ENCODE peak calls at places on chromosomes 6 and 20, in six cellular contexts. L is adrenal gland, Q is OCI-LY7, H is A549, T is fibroblast of pulmonary artery, S is A673. G is an unnamed sample.

GRCh38 chr6:107103082-107103481 is 12.2 kb downstream of the BEND3 start:
- DNase-seq in Q (peak; percentile 34), T (no peak), H (no peak), L (no peak), S (no peak), G (no peak)

GRCh38 chr6:90676516-90676915 is 89.6 kb upstream of the MAP3K7 start:
- DNase-seq in T (no peak), Q (no peak), H (no peak), S (peak; percentile 34), L (no peak), G (no peak)

GRCh38 chr20:59776059-59776603 is 157.3 kb downstream of the SYCP2 start:
- DNase-seq in Q (no peak), L (no peak), S (no peak), H (no peak), T (no peak), G (no peak)

GRCh38 chr6:170255426-170256125 is 35.3 kb downstream of the DLL1 start:
- DNase-seq in Q (no peak), S (no peak), T (no peak), L (no peak), H (no peak), G (no peak)

GRCh38 chr6:134962421-134962820 is 12.5 kb upstream of the ALDH8A1 start:
- DNase-seq in T (no peak), S (no peak), Q (no peak), L (no peak), H (no peak), G (no peak)

GRCh38 chr6:52221302-52221701 is 23.0 kb downstream of the IL17F start:
- DNase-seq in H (no peak), T (no peak), L (no peak), Q (no peak), S (no peak), G (no peak)

GRCh38 chr6:16624631-16625299 is 136.5 kb downstream of the ATXN1 start:
- DNase-seq in H (no peak), S (no peak), L (no peak), Q (no peak), T (no peak), G (no peak)

GRCh38 chr6:5132741-5133140 is 47.6 kb downstream of the PPP1R3G start:
- DNase-seq in L (peak; percentile 59), S (peak; percentile 54), H (no peak), Q (peak; percentile 17), T (peak; percentile 99), G (peak; percentile 94)

GRCh38 chr20:57288676-57289075 is 22.2 kb upstream of the BMP7 start:
- DNase-seq in Q (no peak), L (no peak), S (no peak), H (no peak), T (no peak), G (no peak)

GRCh38 chr6:137266032-137266586 is 46.9 kb upstream of the IFNGR1 start:
- DNase-seq in T (peak; percentile 30), Q (no peak), L (no peak), S (no peak), H (no peak), G (no peak)

GRCh38 chr6:26140254-26140966 is 53.2 kb downstream of the HFE start:
- DNase-seq in S (no peak), T (no peak), Q (no peak), L (no peak), H (no peak), G (no peak)

GRCh38 chr6:157093555-157093954 is 229.8 kb downstream of the TMEM242 start:
- DNase-seq in Q (no peak), L (no peak), H (no peak), T (no peak), S (no peak), G (no peak)

GRCh38 chr20:62523473-62524203 is 47.8 kb upstream of the GATA5 start:
- DNase-seq in Q (no peak), T (no peak), S (no peak), H (no peak), L (no peak), G (no peak)

GRCh38 chr6:26272171-26272631 is 92.8 kb upstream of the BTN3A2 start:
- DNase-seq in Q (peak; percentile 86), H (no peak), S (peak; percentile 49), T (no peak), L (peak; percentile 59), G (no peak)

GRCh38 chr6:119562168-119562567 is 212.6 kb upstream of the MAN1A1 start:
- DNase-seq in H (no peak), Q (no peak), S (no peak), T (no peak), L (no peak), G (no peak)

GRCh38 chr20:4457566-4458543 is 263.9 kb upstream of the PRND start:
- DNase-seq in H (peak; percentile 26), L (no peak), Q (no peak), T (no peak), S (no peak), G (peak; percentile 30)

GRCh38 chr20:38001173-38001875 is 31.9 kb downstream of the TTI1 start:
- DNase-seq in T (peak; percentile 65), H (no peak), L (peak; percentile 35), Q (no peak), S (no peak), G (peak; percentile 57)

GRCh38 chr20:45588800-45589199 is 9.7 kb upstream of the WFDC8 start:
- DNase-seq in L (no peak), H (no peak), T (no peak), Q (no peak), S (no peak), G (no peak)

GRCh38 chr6:165926378-165926777 is 241.3 kb downstream of the TBXT start:
- DNase-seq in S (no peak), Q (no peak), L (no peak), H (no peak), T (no peak), G (no peak)

GRCh38 chr6:31837612-31838553 is 10.3 kb downstream of the HSPA1B start:
- DNase-seq in H (no peak), T (peak; percentile 53), L (no peak), S (no peak), Q (peak; percentile 27), G (no peak)

GRCh38 chr20:835220-836045 is 1.9 kb downstream of the FAM110A start:
- DNase-seq in Q (peak; percentile 35), H (no peak), S (no peak), T (no peak), L (peak; percentile 88), G (no peak)

GRCh38 chr20:58583586-58583985 is 67.5 kb upstream of the STX16 start:
- DNase-seq in S (no peak), H (no peak), T (no peak), Q (no peak), L (no peak), G (no peak)

GRCh38 chr6:159041181-159041580 is 3.6 kb downstream of the TAGAP start:
- DNase-seq in T (no peak), Q (no peak), L (no peak), S (no peak), H (no peak), G (no peak)

GRCh38 chr6:11329841-11330765 is 97.6 kb upstream of the NEDD9 start:
- DNase-seq in Q (no peak), L (no peak), H (no peak), S (no peak), T (no peak), G (no peak)

DNA sequence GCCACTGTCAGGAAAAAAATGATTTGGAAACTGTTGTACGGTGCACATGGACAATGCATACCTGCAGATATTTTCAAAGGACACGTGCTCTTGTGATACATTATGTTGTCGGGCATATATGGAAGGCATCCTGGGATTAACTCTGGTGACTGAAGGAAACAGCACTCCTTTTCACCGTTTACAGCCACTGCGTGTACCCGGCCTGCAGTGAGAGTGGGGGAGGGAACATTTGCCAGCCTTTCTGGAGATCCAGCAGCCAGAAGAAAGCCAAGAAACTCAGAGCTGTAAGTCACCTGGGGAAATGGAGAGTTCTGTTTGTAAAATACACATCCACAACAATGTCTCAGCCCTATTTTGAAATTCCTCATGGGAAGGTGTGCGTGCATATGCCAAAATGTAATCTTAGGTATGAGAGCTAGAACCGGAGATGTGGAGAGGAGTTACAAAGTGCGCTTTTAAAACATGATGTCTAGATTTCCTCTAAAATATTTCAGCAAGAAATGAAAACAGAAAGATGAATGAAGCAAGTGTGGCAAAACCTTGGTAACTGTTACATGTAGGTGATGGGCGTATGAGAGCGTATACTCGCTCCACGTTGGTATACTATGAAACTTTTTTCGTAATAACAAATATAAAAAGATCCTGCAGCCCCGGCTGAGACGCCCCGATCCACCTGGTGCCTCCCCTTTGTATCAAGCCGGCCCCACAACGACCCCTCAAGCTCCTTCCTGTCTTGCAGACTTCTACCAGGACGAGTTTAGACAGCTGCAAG is 8.6 kb upstream of the FOXF2 start:
- DNase-seq in Q (no peak), T (no peak), H (no peak), S (no peak), L (no peak), G (no peak)
- TF ChIP-seq CTCF in Q (no peak), T (no peak), H (no peak), S (no peak), L (no peak), G (no peak)

DNA sequence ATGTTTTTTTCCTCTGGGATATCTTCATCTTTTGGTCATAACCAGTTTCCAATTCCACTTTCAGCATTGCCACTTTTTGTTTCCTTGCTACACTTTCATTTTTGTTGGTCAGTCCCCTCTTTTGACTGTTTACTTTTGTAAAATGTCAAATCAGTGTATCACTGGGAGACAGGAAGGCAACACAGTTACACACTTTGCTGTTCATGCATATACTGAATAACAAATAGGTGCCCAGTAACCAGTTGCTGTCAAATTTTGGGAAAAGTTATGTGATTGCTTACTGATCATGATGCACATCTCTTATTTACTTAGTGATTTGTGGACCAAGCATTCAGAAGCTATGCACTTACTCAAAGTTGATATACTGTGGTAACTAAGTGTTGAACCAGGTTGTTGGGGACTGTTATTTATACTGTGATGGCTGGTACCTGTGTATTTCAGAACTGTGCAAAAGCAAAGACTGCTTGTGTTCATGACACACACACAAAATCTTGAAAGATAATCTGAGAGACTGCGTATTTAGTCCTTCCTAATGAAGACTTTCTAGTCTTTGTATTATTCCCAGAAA is 41.0 kb downstream of the ZNF292 start:
- DNase-seq in L (no peak), S (no peak), H (peak; percentile 9), Q (no peak), T (no peak), G (no peak)
- H3K4me3 ChIP-seq in L (no peak overlapping the region), S (no peak overlapping the region), H (no peak overlapping the region), Q (no peak overlapping the region), T (no peak overlapping the region), G (no peak overlapping the region)

GRCh38 chr20:16573011-16573965 is at the start of gene KIF16B:
- DNase-seq in L (peak; percentile 95), Q (peak; percentile 88), H (peak; percentile 96), T (peak; percentile 85), S (peak; percentile 90), G (peak; percentile 83)
- TF ChIP-seq CTCF in L (no peak), Q (peak; percentile 16), H (no peak), T (no peak), S (no peak), G (no peak)

GRCh38 chr6:167704396-167704801 is 122.3 kb upstream of the AFDN start:
- DNase-seq in H (no peak), T (no peak), Q (no peak), S (no peak), L (no peak), G (no peak)

GRCh38 chr6:167706313-167707109 is 120.2 kb upstream of the AFDN start:
- DNase-seq in H (no peak), L (no peak), S (no peak), Q (no peak), T (peak; percentile 24), G (no peak)

GRCh38 chr6:167703347-167703746 is 123.4 kb upstream of the AFDN start:
- DNase-seq in Q (no peak), L (no peak), S (no peak), H (no peak), T (no peak), G (no peak)

GRCh38 chr6:167703781-167704180 is 122.9 kb upstream of the AFDN start:
- DNase-seq in T (no peak), H (no peak), L (no peak), S (no peak), Q (no peak), G (no peak)

GRCh38 chr6:167705211-167705750 is 121.4 kb upstream of the AFDN start:
- DNase-seq in H (no peak), S (no peak), L (no peak), T (no peak), Q (no peak), G (no peak)
- H3K4me3 ChIP-seq in H (no peak overlapping the region), S (no peak overlapping the region), L (no peak overlapping the region), T (no peak overlapping the region), Q (no peak overlapping the region), G (no peak overlapping the region)

G was measured in AG10803.